ENCODE peak calls at places on chromosome 14, in eight cellular contexts. Y is RCC 7860, T is NCI-H510A treated with DMSO at 0.1 percent for 48 hours, U is upper lobe of right lung, A is GM23338, D is GM04503, J is kidney epithelial cell, R is GM19239. Q is an unnamed sample.

GRCh38 chr14:65170768-65171251 is 68.5 kb upstream of the MAX start:
- DNase-seq in Y (peak), T (no peak), U (no peak), A (peak), D (no peak), J (no peak), R (no peak), Q (peak)

GRCh38 chr14:24143511-24143910 is 2.1 kb upstream of the EMC9 start:
- DNase-seq in Y (no peak), T (no peak), U (no peak), A (no peak), D (no peak), J (no peak), R (no peak), Q (no peak)

GRCh38 chr14:69049675-69050074 is 70.6 kb upstream of the ACTN1 start:
- DNase-seq in Y (no peak), T (no peak), U (no peak), A (no peak), D (no peak), J (no peak), R (no peak), Q (no peak)

GRCh38 chr14:100381386-100382105 is 58.4 kb downstream of the SLC25A47 start:
- DNase-seq in Y (no peak), T (no peak), U (no peak), A (no peak), D (no peak), J (no peak), R (no peak), Q (peak)

GRCh38 chr14:43155924-43156323 is 1351.2 kb downstream of the FSCB start:
- DNase-seq in Y (no peak), T (no peak), U (no peak), A (no peak), D (no peak), J (no peak), R (no peak), Q (no peak)

GRCh38 chr14:39454906-39455539 is 22.8 kb upstream of the FBXO33 start:
- DNase-seq in Y (no peak), T (no peak), U (no peak), A (no peak), D (no peak), J (no peak), R (no peak), Q (no peak)

GRCh38 chr14:52048641-52049204 is 20.1 kb downstream of the NID2 start:
- DNase-seq in Y (peak), T (no peak), U (no peak), A (peak), D (no peak), J (no peak), R (no peak), Q (no peak)

GRCh38 chr14:31127690-31128089 is 79.9 kb downstream of the HECTD1 start:
- DNase-seq in Y (no peak), T (no peak), U (no peak), A (no peak), D (no peak), J (peak), R (peak), Q (no peak)

GRCh38 chr14:103267226-103267625 is 66.8 kb upstream of the EIF5 start:
- DNase-seq in Y (no peak), T (no peak), U (no peak), A (no peak), D (no peak), J (no peak), R (no peak), Q (no peak)

GRCh38 chr14:23052182-23052623 is 5.1 kb downstream of the CDH24 start:
- DNase-seq in Y (no peak), T (no peak), U (no peak), A (peak), D (no peak), J (no peak), R (no peak), Q (peak)

GRCh38 chr14:94158239-94158888 is 15.8 kb upstream of the PPP4R4 start:
- DNase-seq in Y (no peak), T (peak), U (no peak), A (no peak), D (no peak), J (no peak), R (no peak), Q (no peak)

GRCh38 chr14:100317897-100318808 is 5.0 kb upstream of the SLC25A47 start:
- DNase-seq in Y (no peak), T (no peak), U (peak), A (peak), D (no peak), J (no peak), R (peak), Q (peak)

GRCh38 chr14:91059576-91060471 is 617 bp downstream of the RPS6KA5 start:
- DNase-seq in Y (peak), T (peak), U (peak), A (peak), D (no peak), J (no peak), R (peak), Q (peak)

GRCh38 chr14:89249296-89249565 is 167.8 kb downstream of the FOXN3 start:
- DNase-seq in Y (no peak), T (peak), U (no peak), A (peak), D (no peak), J (peak), R (no peak), Q (no peak)

GRCh38 chr14:73759183-73759713 is 45.1 kb upstream of the PNMA1 start:
- DNase-seq in Y (no peak), T (no peak), U (peak), A (peak), D (no peak), J (no peak), R (no peak), Q (peak)

GRCh38 chr14:31080060-31080459 is 53.9 kb upstream of the STRN3 start:
- DNase-seq in Y (no peak), T (peak), U (no peak), A (no peak), D (no peak), J (no peak), R (no peak), Q (no peak)

GRCh38 chr14:85576161-85576560 is 46.2 kb downstream of the FLRT2 start:
- DNase-seq in Y (no peak), T (no peak), U (no peak), A (no peak), D (peak), J (no peak), R (no peak), Q (no peak)

GRCh38 chr14:94029671-94030203 is 3.6 kb downstream of the OTUB2 start:
- DNase-seq in Y (no peak), T (no peak), U (no peak), A (no peak), D (no peak), J (no peak), R (no peak), Q (no peak)

GRCh38 chr14:102909911-102910310 is 12.6 kb upstream of the AMN start:
- DNase-seq in Y (no peak), T (no peak), U (no peak), A (no peak), D (no peak), J (no peak), R (no peak), Q (no peak)

GRCh38 chr14:60616326-60617044 is 32.8 kb downstream of the SIX1 start:
- DNase-seq in Y (no peak), T (peak), U (no peak), A (peak), D (no peak), J (no peak), R (no peak), Q (no peak)

GRCh38 chr14:70919774-70920173 is 12.5 kb downstream of the PCNX1 start:
- DNase-seq in Y (no peak), T (no peak), U (no peak), A (peak), D (no peak), J (no peak), R (no peak), Q (no peak)

GRCh38 chr14:61033024-61033423 is 52.0 kb downstream of the SLC38A6 start:
- DNase-seq in Y (no peak), T (no peak), U (no peak), A (no peak), D (no peak), J (no peak), R (no peak), Q (no peak)

GRCh38 chr14:68295316-68295816 is 475.8 kb downstream of the RAD51B start:
- DNase-seq in Y (no peak), T (peak), U (no peak), A (no peak), D (no peak), J (no peak), R (no peak), Q (peak)

GRCh38 chr14:73008501-73008900 is 18.4 kb downstream of the ZFYVE1 start:
- DNase-seq in Y (no peak), T (no peak), U (no peak), A (no peak), D (peak), J (no peak), R (no peak), Q (no peak)